ENCODE peak calls at places on chromosome 3, in four cellular contexts. G is keratinocyte, T is H9, Q is fibroblast of lung. I is an unnamed sample.
A peak's percentile ranks its signal among the peaks of the same experiment; 100 is the strongest.

GRCh38 chr3:58522759-58523425 is 14.1 kb downstream of the ACOX2 start:
- DNase-seq in Q (no peak), T (no peak), G (no peak), I (no peak)

GRCh38 chr3:116064646-116065045 is 380.6 kb downstream of the LSAMP start:
- DNase-seq in G (no peak), T (no peak), Q (peak; percentile 59), I (no peak)

GRCh38 chr3:183980408-183980807 is 37.3 kb downstream of the ABCC5 start:
- DNase-seq in Q (no peak), T (no peak), G (no peak), I (peak; percentile 14)

GRCh38 chr3:52468336-52468735 is 12.9 kb downstream of the NISCH start:
- DNase-seq in Q (peak; percentile 32), T (no peak), G (no peak), I (peak; percentile 79)

GRCh38 chr3:69082805-69083204 is 1.9 kb upstream of the ARL6IP5 start:
- DNase-seq in G (no peak), Q (peak; percentile 86), T (no peak), I (peak; percentile 81)

GRCh38 chr3:196501316-196502064 is 2.1 kb downstream of the RNF168 start:
- DNase-seq in G (no peak), Q (peak; percentile 40), T (no peak), I (peak; percentile 68)

GRCh38 chr3:64145438-64145837 is 79.8 kb downstream of the PRICKLE2 start:
- DNase-seq in G (no peak), Q (no peak), T (no peak), I (no peak)

GRCh38 chr3:31880020-31880419 is 101.0 kb downstream of the OSBPL10 start:
- DNase-seq in Q (no peak), G (no peak), T (no peak), I (peak; percentile 74)

GRCh38 chr3:48847053-48847585 is 555 bp downstream of the PRKAR2A start:
- DNase-seq in G (no peak), Q (peak; percentile 79), T (peak; percentile 81), I (peak; percentile 90)

GRCh38 chr3:43423142-43423541 is 136.8 kb downstream of the SNRK start:
- DNase-seq in Q (peak; percentile 76), T (no peak), G (no peak), I (no peak)

GRCh38 chr3:125143982-125144652 is 68.4 kb downstream of the SLC12A8 start:
- DNase-seq in Q (peak; percentile 84), G (no peak), T (no peak), I (no peak)

GRCh38 chr3:83928391-83928790 is 1030.4 kb upstream of the CADM2 start:
- DNase-seq in T (no peak), G (no peak), Q (no peak), I (no peak)

GRCh38 chr3:151225040-151225975 is 22.3 kb upstream of the GPR171 start:
- DNase-seq in Q (no peak), T (no peak), G (no peak), I (no peak)

GRCh38 chr3:151228291-151229125 is 25.5 kb upstream of the GPR171 start:
- DNase-seq in Q (peak; percentile 89), G (peak; percentile 21), T (no peak), I (peak; percentile 67)

GRCh38 chr3:151226825-151227224 is 23.8 kb upstream of the GPR171 start:
- DNase-seq in G (no peak), T (no peak), Q (no peak), I (no peak)

GRCh38 chr3:151226088-151226563 is 23.1 kb upstream of the GPR171 start:
- DNase-seq in Q (peak; percentile 92), G (peak; percentile 75), T (no peak), I (peak; percentile 66)

GRCh38 chr3:151227438-151228290 is 24.6 kb upstream of the GPR171 start:
- DNase-seq in Q (peak; percentile 78), T (peak; percentile 67), G (peak; percentile 41), I (peak; percentile 89)
- H3K9ac ChIP-seq in Q (no peak overlapping the region), T (no peak overlapping the region), G (peak overlapping the region; percentile 39), I (peak overlapping the region; percentile 12)

GRCh38 chr3:129897026-129897425 is 3.5 kb upstream of the TMCC1 start:
- DNase-seq in Q (no peak), T (no peak), G (no peak), I (no peak)
- H3K9ac ChIP-seq in Q (no peak overlapping the region), T (no peak overlapping the region), G (no peak overlapping the region), I (no peak overlapping the region)

DNA sequence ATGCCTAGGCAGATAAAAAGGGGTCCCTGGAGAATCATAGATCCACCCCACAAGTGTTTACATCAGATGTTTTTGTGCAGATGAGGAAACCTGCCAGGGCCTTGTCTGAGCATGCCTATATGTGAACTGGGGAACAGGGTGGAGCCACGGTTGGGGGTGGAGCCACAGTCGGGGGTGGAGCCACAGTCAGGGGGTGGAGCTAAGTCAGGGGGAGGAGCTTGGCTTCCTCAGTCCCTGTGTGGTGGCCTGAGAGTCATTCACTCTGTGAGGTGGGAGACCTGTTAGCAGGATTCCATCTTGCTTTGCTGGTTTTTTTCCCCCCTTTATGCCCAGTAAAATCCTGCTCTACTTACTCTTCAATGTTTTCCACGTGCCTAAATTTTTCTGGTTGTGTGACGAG is 57.8 kb upstream of the TGFBR2 start:
- DNase-seq in Q (no peak), G (no peak), T (peak; percentile 77), I (no peak)
- H3K9ac ChIP-seq in Q (no peak overlapping the region), G (no peak overlapping the region), T (no peak overlapping the region), I (no peak overlapping the region)

DNA sequence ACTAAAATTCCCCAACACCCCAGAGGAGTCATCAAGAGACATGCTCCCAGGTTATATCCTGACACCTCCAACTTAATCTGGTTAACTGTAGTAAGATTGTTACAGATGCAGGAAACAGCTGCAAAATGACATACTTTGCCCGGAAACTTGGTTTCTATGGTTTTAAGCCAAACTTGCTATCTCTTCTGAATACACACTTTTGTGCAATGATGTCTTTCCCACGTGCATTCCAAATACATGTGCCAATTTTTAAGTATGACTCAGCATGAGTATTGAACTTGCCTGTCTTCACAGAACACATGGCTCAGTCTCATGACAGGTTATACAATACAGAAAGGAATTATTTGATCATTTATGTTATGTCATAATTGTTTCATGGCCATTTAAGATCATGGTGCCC is 207.0 kb upstream of the DCBLD2 start:
- DNase-seq in G (peak; percentile 83), T (no peak), Q (peak; percentile 95), I (peak; percentile 83)
- H3K9ac ChIP-seq in G (no peak overlapping the region), T (no peak overlapping the region), Q (no peak overlapping the region), I (no peak overlapping the region)

GRCh38 chr3:114508208-114508607 is 214.4 kb downstream of the TIGIT start:
- DNase-seq in Q (no peak), T (no peak), G (no peak), I (no peak)

GRCh38 chr3:114502204-114502603 is 208.4 kb downstream of the TIGIT start:
- DNase-seq in T (no peak), Q (no peak), G (no peak), I (no peak)

GRCh38 chr3:114508976-114509375 is 215.1 kb downstream of the TIGIT start:
- DNase-seq in G (no peak), Q (no peak), T (no peak), I (peak; percentile 54)

GRCh38 chr3:114506622-114507300 is 212.9 kb downstream of the TIGIT start:
- DNase-seq in G (no peak), Q (peak; percentile 89), T (no peak), I (peak; percentile 74)

DNA sequence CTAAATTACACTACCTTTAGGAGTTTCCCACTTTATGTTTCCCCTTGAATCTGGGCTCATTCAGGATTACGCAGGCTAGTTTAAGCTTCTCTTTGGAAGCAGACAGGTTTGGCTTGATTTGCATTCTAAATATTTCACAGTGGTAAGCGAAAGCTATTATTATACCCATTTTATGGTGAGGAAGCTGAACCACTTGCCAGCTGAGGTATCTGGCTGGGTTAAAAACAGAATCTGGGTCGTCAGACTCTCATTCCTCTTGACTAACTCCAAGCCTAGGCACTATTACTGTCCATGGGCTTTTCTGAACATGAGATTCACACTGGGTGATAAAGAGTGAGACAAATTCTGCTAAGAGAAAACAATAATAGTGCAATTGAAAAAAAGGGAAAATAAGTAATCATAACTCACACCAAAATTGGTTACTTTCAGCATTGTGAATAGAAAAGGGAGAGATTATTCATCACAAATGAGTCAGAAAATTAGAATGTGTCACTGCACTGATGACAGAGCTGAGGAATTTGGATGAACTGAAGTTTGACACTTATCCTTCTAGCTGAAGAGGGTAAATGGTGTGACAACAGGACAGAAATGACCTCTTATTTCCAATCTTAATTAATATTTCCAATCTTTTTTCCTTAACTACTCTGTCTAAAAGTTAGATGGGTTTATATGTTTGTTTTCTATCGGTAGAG is 211.3 kb downstream of the TIGIT start:
- DNase-seq in T (no peak), G (no peak), Q (peak; percentile 46), I (peak; percentile 19)
- H3K9ac ChIP-seq in T (no peak overlapping the region), G (no peak overlapping the region), Q (no peak overlapping the region), I (no peak overlapping the region)

GRCh38 chr3:188442430-188442829 is 288.5 kb downstream of the LPP start:
- DNase-seq in G (no peak), Q (no peak), T (no peak), I (no peak)

GRCh38 chr3:188449421-188449820 is 295.5 kb downstream of the LPP start:
- DNase-seq in T (no peak), Q (peak; percentile 52), G (no peak), I (no peak)

GRCh38 chr3:188446014-188446413 is 292.1 kb downstream of the LPP start:
- DNase-seq in G (no peak), Q (no peak), T (no peak), I (no peak)

GRCh38 chr3:188448813-188449212 is 294.9 kb downstream of the LPP start:
- DNase-seq in G (no peak), Q (no peak), T (no peak), I (no peak)

GRCh38 chr3:188446791-188447190 is 292.8 kb downstream of the LPP start:
- DNase-seq in Q (no peak), T (no peak), G (no peak), I (no peak)
- H3K9ac ChIP-seq in Q (no peak overlapping the region), T (no peak overlapping the region), G (no peak overlapping the region), I (no peak overlapping the region)

I was measured in adipocyte.